ENCODE peak calls at places on chromosomes 1 and 21, in four cellular contexts. One of them, this sample, is unnamed.
A peak's percentile ranks its signal among the peaks of the same experiment; 100 is the strongest.

GRCh38 chr21:27802816-27803475 is 836.1 kb upstream of the ADAMTS5 start:
- DNase-seq in mammary epithelial cell: peak; percentile 43
- DNase-seq in fibroblast of lung: peak; percentile 40
- DNase-seq in cardiac muscle cell: peak; percentile 52
- DNase-seq in this sample: no peak

GRCh38 chr1:156376146-156376545 is 7.1 kb downstream of the RHBG start:
- DNase-seq in cardiac muscle cell: no peak
- DNase-seq in mammary epithelial cell: no peak
- DNase-seq in fibroblast of lung: peak; percentile 9
- DNase-seq in this sample: no peak

GRCh38 chr1:168394858-168395257 is 114.2 kb downstream of the TBX19 start:
- DNase-seq in mammary epithelial cell: no peak
- DNase-seq in fibroblast of lung: no peak
- DNase-seq in cardiac muscle cell: no peak
- DNase-seq in this sample: no peak

GRCh38 chr1:57632401-57632800 is 208.5 kb upstream of the DAB1 start:
- DNase-seq in fibroblast of lung: no peak
- DNase-seq in mammary epithelial cell: peak; percentile 70
- DNase-seq in cardiac muscle cell: no peak
- DNase-seq in this sample: no peak

GRCh38 chr1:88876573-88877335 is 14.6 kb downstream of the GTF2B start:
- DNase-seq in mammary epithelial cell: no peak
- DNase-seq in fibroblast of lung: peak; percentile 53
- DNase-seq in cardiac muscle cell: no peak
- DNase-seq in this sample: no peak

GRCh38 chr21:26715878-26716506 is 129.2 kb downstream of the ADAMTS1 start:
- DNase-seq in cardiac muscle cell: peak; percentile 73
- DNase-seq in mammary epithelial cell: peak; percentile 42
- DNase-seq in fibroblast of lung: peak; percentile 60
- DNase-seq in this sample: no peak

GRCh38 chr1:8477199-8477982 is 159.5 kb downstream of the SLC45A1 start:
- DNase-seq in fibroblast of lung: no peak
- DNase-seq in cardiac muscle cell: no peak
- DNase-seq in mammary epithelial cell: no peak
- DNase-seq in this sample: no peak

GRCh38 chr1:33036051-33036525 is 595 bp downstream of the AK2 start:
- DNase-seq in cardiac muscle cell: no peak
- DNase-seq in mammary epithelial cell: peak; percentile 51
- DNase-seq in fibroblast of lung: peak; percentile 10
- DNase-seq in this sample: no peak

GRCh38 chr1:50109647-50110075 is 941 bp downstream of the ELAVL4 start:
- DNase-seq in cardiac muscle cell: no peak
- DNase-seq in fibroblast of lung: no peak
- DNase-seq in mammary epithelial cell: peak; percentile 0
- DNase-seq in this sample: no peak

GRCh38 chr1:117093870-117094621 is 27.5 kb downstream of the TRIM45 start:
- DNase-seq in cardiac muscle cell: peak; percentile 37
- DNase-seq in mammary epithelial cell: peak; percentile 66
- DNase-seq in fibroblast of lung: peak; percentile 50
- DNase-seq in this sample: no peak

GRCh38 chr1:224615861-224616760 is at the start of gene CNIH3:
- DNase-seq in fibroblast of lung: peak; percentile 83
- DNase-seq in cardiac muscle cell: peak; percentile 87
- DNase-seq in mammary epithelial cell: peak; percentile 60
- DNase-seq in this sample: no peak

GRCh38 chr1:18666317-18666920 is 35.8 kb downstream of the PAX7 start:
- DNase-seq in fibroblast of lung: no peak
- DNase-seq in mammary epithelial cell: no peak
- DNase-seq in cardiac muscle cell: no peak
- DNase-seq in this sample: peak; percentile 77

GRCh38 chr21:28240586-28240985 is 752.1 kb downstream of the LTN1 start:
- DNase-seq in cardiac muscle cell: no peak
- DNase-seq in fibroblast of lung: peak; percentile 88
- DNase-seq in mammary epithelial cell: no peak
- DNase-seq in this sample: no peak

GRCh38 chr21:44011774-44012473 is at the start of gene TRAPPC10:
- DNase-seq in mammary epithelial cell: peak; percentile 85
- DNase-seq in cardiac muscle cell: peak; percentile 89
- DNase-seq in fibroblast of lung: peak; percentile 80
- DNase-seq in this sample: peak; percentile 93

GRCh38 chr1:203818399-203818798 is 23.0 kb downstream of the ZBED6 start:
- DNase-seq in mammary epithelial cell: no peak
- DNase-seq in fibroblast of lung: no peak
- DNase-seq in cardiac muscle cell: no peak
- DNase-seq in this sample: no peak

GRCh38 chr1:226870026-226870322 is 442 bp upstream of the PSEN2 start:
- DNase-seq in fibroblast of lung: peak; percentile 22
- DNase-seq in cardiac muscle cell: no peak
- DNase-seq in mammary epithelial cell: peak; percentile 32
- DNase-seq in this sample: no peak

GRCh38 chr1:37471345-37472231 is 2.8 kb upstream of the ZC3H12A start:
- DNase-seq in fibroblast of lung: peak; percentile 85
- DNase-seq in mammary epithelial cell: peak; percentile 86
- DNase-seq in cardiac muscle cell: peak; percentile 36
- DNase-seq in this sample: peak; percentile 84

GRCh38 chr1:242623751-242624150 is 99.3 kb upstream of the PLD5 start:
- DNase-seq in mammary epithelial cell: no peak
- DNase-seq in fibroblast of lung: no peak
- DNase-seq in cardiac muscle cell: no peak
- DNase-seq in this sample: no peak

GRCh38 chr1:247392088-247392487 is 23.9 kb upstream of the NLRP3 start:
- DNase-seq in fibroblast of lung: no peak
- DNase-seq in mammary epithelial cell: no peak
- DNase-seq in cardiac muscle cell: no peak
- DNase-seq in this sample: no peak

GRCh38 chr1:19074361-19074901 is 118.0 kb upstream of the IFFO2 start:
- DNase-seq in fibroblast of lung: no peak
- DNase-seq in mammary epithelial cell: no peak
- DNase-seq in cardiac muscle cell: no peak
- DNase-seq in this sample: no peak

GRCh38 chr1:203593723-203594122 is 32.9 kb upstream of the ATP2B4 start:
- DNase-seq in mammary epithelial cell: peak; percentile 62
- DNase-seq in cardiac muscle cell: no peak
- DNase-seq in fibroblast of lung: peak; percentile 32
- DNase-seq in this sample: no peak

GRCh38 chr1:239418241-239418640 is 31.9 kb downstream of the CHRM3 start:
- DNase-seq in cardiac muscle cell: no peak
- DNase-seq in fibroblast of lung: no peak
- DNase-seq in mammary epithelial cell: no peak
- DNase-seq in this sample: no peak

GRCh38 chr21:37461494-37461893 is 94.9 kb downstream of the DYRK1A start:
- DNase-seq in mammary epithelial cell: no peak
- DNase-seq in cardiac muscle cell: no peak
- DNase-seq in fibroblast of lung: peak; percentile 44
- DNase-seq in this sample: no peak

GRCh38 chr1:24795236-24795635 is 50.0 kb downstream of the CLIC4 start:
- DNase-seq in cardiac muscle cell: no peak
- DNase-seq in mammary epithelial cell: no peak
- DNase-seq in fibroblast of lung: no peak
- DNase-seq in this sample: no peak

GRCh38 chr1:211492511-211493132 is 660 bp upstream of the RD3 start:
- DNase-seq in mammary epithelial cell: no peak
- DNase-seq in cardiac muscle cell: no peak
- DNase-seq in fibroblast of lung: no peak
- DNase-seq in this sample: no peak

GRCh38 chr1:170791941-170792340 is 128.0 kb downstream of the PRRX1 start:
- DNase-seq in mammary epithelial cell: no peak
- DNase-seq in fibroblast of lung: no peak
- DNase-seq in cardiac muscle cell: no peak
- DNase-seq in this sample: no peak

GRCh38 chr1:167599839-167600581 is 30.0 kb upstream of the RCSD1 start:
- DNase-seq in mammary epithelial cell: peak; percentile 63
- DNase-seq in cardiac muscle cell: peak; percentile 51
- DNase-seq in fibroblast of lung: peak; percentile 55
- DNase-seq in this sample: no peak

GRCh38 chr1:10862743-10863335 is 66.4 kb upstream of the CASZ1 start:
- DNase-seq in cardiac muscle cell: peak; percentile 40
- DNase-seq in fibroblast of lung: no peak
- DNase-seq in mammary epithelial cell: no peak
- DNase-seq in this sample: peak; percentile 52

GRCh38 chr21:34885636-34886553 is 163.2 kb downstream of the RUNX1 start:
- DNase-seq in mammary epithelial cell: no peak
- DNase-seq in cardiac muscle cell: no peak
- DNase-seq in fibroblast of lung: peak; percentile 46
- DNase-seq in this sample: no peak

GRCh38 chr21:44983421-44984206 is 43.8 kb downstream of the SLX9 start:
- DNase-seq in fibroblast of lung: no peak
- DNase-seq in mammary epithelial cell: no peak
- DNase-seq in cardiac muscle cell: no peak
- DNase-seq in this sample: no peak

GRCh38 chr1:96524100-96524499 is 197.5 kb upstream of the PTBP2 start:
- DNase-seq in mammary epithelial cell: no peak
- DNase-seq in cardiac muscle cell: peak; percentile 23
- DNase-seq in fibroblast of lung: no peak
- DNase-seq in this sample: no peak

GRCh38 chr1:44640178-44640865 is 34.0 kb downstream of the TMEM53 start:
- DNase-seq in fibroblast of lung: no peak
- DNase-seq in mammary epithelial cell: no peak
- DNase-seq in cardiac muscle cell: no peak
- DNase-seq in this sample: no peak

GRCh38 chr21:33848252-33848953 is 67.2 kb downstream of the ATP5PO start:
- DNase-seq in cardiac muscle cell: no peak
- DNase-seq in mammary epithelial cell: peak; percentile 13
- DNase-seq in fibroblast of lung: no peak
- DNase-seq in this sample: no peak

GRCh38 chr1:151975311-151976014 is 18.2 kb downstream of the S100A10 start:
- DNase-seq in cardiac muscle cell: no peak
- DNase-seq in fibroblast of lung: no peak
- DNase-seq in mammary epithelial cell: no peak
- DNase-seq in this sample: no peak

DNA sequence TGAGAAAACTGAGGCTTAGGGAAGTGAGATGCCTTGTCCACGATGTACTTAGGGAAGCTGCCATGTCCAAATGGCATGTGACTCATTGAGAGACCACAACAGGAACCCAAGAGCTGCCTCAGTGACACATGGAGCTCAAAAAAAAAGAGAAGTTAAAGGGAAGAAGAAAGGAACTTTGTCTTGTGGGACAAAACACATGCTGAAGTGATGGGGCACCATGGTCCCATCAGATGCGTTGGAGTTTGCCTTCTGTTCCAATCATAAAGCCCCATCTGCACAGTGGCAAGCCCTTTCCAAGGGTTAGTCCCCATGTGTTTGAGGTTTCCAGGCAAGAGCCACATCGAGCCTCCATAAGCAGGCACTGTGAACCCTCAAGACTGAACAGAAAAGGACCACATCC is 8.0 kb downstream of the MED8 start:
- DNase-seq in cardiac muscle cell: no peak
- DNase-seq in mammary epithelial cell: no peak
- DNase-seq in fibroblast of lung: no peak
- DNase-seq in this sample: no peak
- H3K27ac ChIP-seq in cardiac muscle cell: no peak overlapping the region
- H3K27ac ChIP-seq in mammary epithelial cell: no peak overlapping the region
- H3K27ac ChIP-seq in fibroblast of lung: no peak overlapping the region
- H3K27ac ChIP-seq in this sample: no peak overlapping the region

DNA sequence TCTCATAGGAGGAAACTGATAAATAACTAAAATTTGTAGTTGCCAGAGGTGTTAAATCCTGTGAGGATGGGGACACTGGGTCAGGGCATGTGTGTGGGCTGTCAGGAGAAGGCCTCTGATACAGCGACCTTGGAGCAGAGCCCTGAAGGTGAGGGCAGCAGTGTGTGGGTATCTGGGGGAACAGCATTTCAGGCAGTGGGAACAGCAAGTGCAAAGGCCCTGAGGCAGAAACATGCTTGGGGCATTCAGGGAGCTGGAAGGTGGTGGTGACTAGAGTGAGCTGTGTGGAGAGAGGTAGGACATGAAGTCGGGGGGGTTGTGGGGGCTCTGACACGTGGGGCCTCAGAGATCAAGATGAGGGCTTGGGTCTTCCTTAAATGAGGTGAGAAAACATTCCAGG is 30.7 kb downstream of the ARHGEF10L start:
- DNase-seq in mammary epithelial cell: no peak
- DNase-seq in cardiac muscle cell: no peak
- DNase-seq in fibroblast of lung: no peak
- DNase-seq in this sample: no peak
- H3K27ac ChIP-seq in mammary epithelial cell: no peak overlapping the region
- H3K27ac ChIP-seq in cardiac muscle cell: peak overlapping the region; percentile 96
- H3K27ac ChIP-seq in fibroblast of lung: peak overlapping the region; percentile 95
- H3K27ac ChIP-seq in this sample: peak overlapping the region; percentile 85

GRCh38 chr1:153629343-153629665 is 1.1 kb downstream of the S100A1 start:
- DNase-seq in mammary epithelial cell: no peak
- DNase-seq in fibroblast of lung: no peak
- DNase-seq in cardiac muscle cell: no peak
- DNase-seq in this sample: peak; percentile 51
- H3K27ac ChIP-seq in mammary epithelial cell: no peak overlapping the region
- H3K27ac ChIP-seq in fibroblast of lung: no peak overlapping the region
- H3K27ac ChIP-seq in cardiac muscle cell: peak overlapping the region; percentile 61
- H3K27ac ChIP-seq in this sample: no peak overlapping the region

DNA sequence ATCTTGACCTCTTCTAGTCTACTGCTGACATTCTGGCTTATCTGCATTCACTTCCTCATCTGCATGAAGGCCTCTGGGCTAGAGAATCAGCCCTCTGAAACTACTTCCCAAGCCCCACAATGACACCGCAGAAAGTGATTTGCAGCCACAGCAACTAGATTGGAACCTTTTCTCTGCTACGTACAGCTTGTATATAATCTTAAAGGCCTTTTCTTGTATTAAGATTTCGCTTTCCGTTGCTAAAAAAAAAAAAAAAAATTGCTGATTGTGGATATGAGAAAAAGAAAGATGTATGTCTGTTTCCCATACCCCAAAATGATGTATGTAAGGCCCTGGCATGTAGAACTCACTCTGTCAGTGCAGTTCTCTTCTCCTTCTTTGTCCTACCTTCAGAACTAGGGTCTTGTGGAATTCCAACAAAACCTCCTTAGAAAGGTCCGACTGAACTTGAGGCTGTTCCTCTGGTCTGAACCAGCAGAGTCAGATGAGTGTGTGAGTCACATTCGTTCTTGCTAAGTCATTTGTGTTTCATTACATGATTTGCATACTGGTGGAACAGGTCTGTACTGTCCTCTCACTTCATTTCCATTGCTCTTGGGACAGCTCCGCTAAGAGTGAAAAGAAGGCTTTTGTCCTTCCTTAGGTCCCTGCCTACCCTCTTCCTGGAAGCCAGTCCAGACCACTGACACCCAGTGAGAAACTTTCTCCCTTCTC is 62.7 kb downstream of the PLPP3 start:
- DNase-seq in fibroblast of lung: peak; percentile 28
- DNase-seq in mammary epithelial cell: peak; percentile 92
- DNase-seq in cardiac muscle cell: no peak
- DNase-seq in this sample: no peak
- H3K27ac ChIP-seq in fibroblast of lung: peak overlapping the region; percentile 16
- H3K27ac ChIP-seq in mammary epithelial cell: peak overlapping the region; percentile 56
- H3K27ac ChIP-seq in cardiac muscle cell: peak overlapping the region; percentile 58
- H3K27ac ChIP-seq in this sample: peak overlapping the region; percentile 75

DNA sequence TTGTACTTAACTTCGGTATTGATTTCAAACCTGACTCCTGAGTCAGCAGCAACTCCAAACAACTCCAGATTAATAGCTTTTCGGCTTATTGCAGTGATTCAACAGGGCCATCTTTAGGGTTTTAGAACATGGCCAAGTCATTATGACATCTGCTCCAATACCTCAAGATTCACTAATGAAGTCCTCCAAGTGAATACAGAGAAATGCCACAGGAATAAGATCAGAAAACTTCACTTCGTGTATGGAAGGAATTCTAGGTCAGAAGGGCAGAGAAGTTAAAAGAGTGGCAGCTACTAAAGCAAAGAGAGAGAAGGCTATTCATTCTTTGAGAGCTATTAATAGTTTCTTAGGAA is 7.6 kb upstream of the C1orf116 start:
- DNase-seq in fibroblast of lung: no peak
- DNase-seq in cardiac muscle cell: no peak
- DNase-seq in mammary epithelial cell: no peak
- DNase-seq in this sample: no peak
- H3K27ac ChIP-seq in fibroblast of lung: no peak overlapping the region
- H3K27ac ChIP-seq in cardiac muscle cell: peak overlapping the region; percentile 24
- H3K27ac ChIP-seq in mammary epithelial cell: no peak overlapping the region
- H3K27ac ChIP-seq in this sample: no peak overlapping the region

This sample was measured in upper lobe of right lung.